ENCODE peak calls at places on chromosomes 13 and 19, in four cellular contexts. U, Y, D and B are unnamed samples.

GRCh38 chr13:47287291-47287751 is 390.5 kb upstream of the HTR2A start:
- DNase-seq in D (no peak), U (no peak), Y (peak), B (no peak)

GRCh38 chr19:1672038-1672768 is 19.8 kb upstream of the TCF3 start:
- DNase-seq in U (no peak), D (no peak), Y (no peak), B (no peak)

GRCh38 chr13:44022196-44022595 is 142.5 kb downstream of the LACC1 start:
- DNase-seq in Y (no peak), D (no peak), U (no peak), B (no peak)

GRCh38 chr19:45477713-45478453 is 10.1 kb downstream of the FOSB start:
- DNase-seq in U (no peak), Y (no peak), D (no peak), B (no peak)

GRCh38 chr13:34959489-34959888 is 17.4 kb downstream of the NBEA start:
- DNase-seq in D (no peak), U (no peak), Y (no peak), B (no peak)

GRCh38 chr13:39930544-39931444 is 275.3 kb downstream of the COG6 start:
- DNase-seq in Y (no peak), U (no peak), D (no peak), B (no peak)

GRCh38 chr13:77325371-77325941 is 1.4 kb downstream of the MYCBP2 start:
- DNase-seq in U (no peak), Y (no peak), D (no peak), B (no peak)

GRCh38 chr19:34675250-34675649 is 1.7 kb downstream of the SCGB2B2 start:
- DNase-seq in U (no peak), D (no peak), Y (no peak), B (no peak)

GRCh38 chr19:54209748-54210494 is 9.3 kb downstream of the RPS9 start:
- DNase-seq in Y (peak), D (peak), U (peak), B (peak)

GRCh38 chr13:20192470-20193141 is at the start of gene GJB2:
- DNase-seq in Y (no peak), U (peak), D (no peak), B (no peak)

GRCh38 chr19:15902254-15902653 is 4.4 kb upstream of the CYP4F2 start:
- DNase-seq in Y (no peak), D (no peak), U (no peak), B (no peak)

GRCh38 chr13:99610702-99611289 is 109.5 kb downstream of the TM9SF2 start:
- DNase-seq in U (no peak), D (no peak), Y (no peak), B (no peak)

GRCh38 chr13:97344250-97345175 is 89.5 kb upstream of the RAP2A start:
- DNase-seq in D (no peak), Y (no peak), U (peak), B (no peak)

GRCh38 chr13:98571955-98572662 is 4.8 kb downstream of the STK24 start:
- DNase-seq in U (no peak), Y (no peak), D (no peak), B (no peak)

GRCh38 chr19:48806518-48806817 is 4.4 kb downstream of the BCAT2 start:
- DNase-seq in D (no peak), Y (no peak), U (peak), B (no peak)

GRCh38 chr13:76293751-76294150 is 592.5 kb downstream of the KCTD12 start:
- DNase-seq in U (no peak), Y (no peak), D (no peak), B (no peak)

GRCh38 chr19:7928741-7929701 is 3.1 kb upstream of the CTXN1 start:
- DNase-seq in Y (peak), D (no peak), U (no peak), B (no peak)

GRCh38 chr13:98172570-98173405 is 4.3 kb downstream of the RNF113B start:
- DNase-seq in U (no peak), Y (no peak), D (no peak), B (no peak)

GRCh38 chr13:110302154-110302553 is 4.8 kb downstream of the COL4A1 start:
- DNase-seq in D (no peak), Y (no peak), U (no peak), B (no peak)

GRCh38 chr13:105035092-105035491 is 1500.4 kb downstream of the EFNB2 start:
- DNase-seq in D (no peak), Y (no peak), U (no peak), B (no peak)

GRCh38 chr19:29653398-29653797 is 11.9 kb upstream of the PLEKHF1 start:
- DNase-seq in Y (no peak), D (no peak), U (no peak), B (no peak)

GRCh38 chr13:62320129-62320724 is 904.6 kb upstream of the PCDH20 start:
- DNase-seq in Y (peak), U (no peak), D (no peak), B (no peak)

GRCh38 chr19:18735324-18735723 is 51.8 kb downstream of the CRTC1 start:
- DNase-seq in D (no peak), U (no peak), Y (no peak), B (no peak)

DNA sequence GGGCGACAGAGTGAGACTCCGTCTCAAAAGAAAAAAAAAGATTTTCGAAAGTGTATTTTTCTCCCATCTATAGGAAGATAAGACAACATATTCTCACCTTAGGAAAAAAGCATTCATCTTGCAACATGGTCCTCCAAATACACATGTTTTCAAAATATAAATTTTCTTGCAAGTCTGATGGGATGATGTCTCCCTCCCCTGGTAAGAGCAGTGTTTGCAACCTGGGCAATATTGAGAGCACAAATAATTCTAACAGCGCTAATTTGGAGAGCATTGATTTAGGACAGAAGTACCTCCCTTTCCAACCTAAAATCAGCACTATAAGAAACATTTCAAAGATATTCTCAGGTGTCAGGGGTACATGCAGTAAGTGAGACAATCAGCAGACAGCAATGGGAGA is 61.0 kb upstream of the SHISA2 start:
- DNase-seq in Y (no peak), U (no peak), D (no peak), B (no peak)
- TF ChIP-seq CTCF in Y (peak), U (no peak), D (no peak), B (peak)

GRCh38 chr19:13825489-13826475 is 30.5 kb downstream of the ZSWIM4 start:
- DNase-seq in D (no peak), U (no peak), Y (no peak), B (no peak)
- TF ChIP-seq CTCF in D (no peak), U (no peak), Y (no peak), B (peak)

GRCh38 chr13:72648513-72649065 is 78.8 kb downstream of the MZT1 start:
- DNase-seq in U (no peak), Y (no peak), D (no peak), B (no peak)
- TF ChIP-seq CTCF in U (no peak), Y (peak), D (no peak), B (peak)

DNA sequence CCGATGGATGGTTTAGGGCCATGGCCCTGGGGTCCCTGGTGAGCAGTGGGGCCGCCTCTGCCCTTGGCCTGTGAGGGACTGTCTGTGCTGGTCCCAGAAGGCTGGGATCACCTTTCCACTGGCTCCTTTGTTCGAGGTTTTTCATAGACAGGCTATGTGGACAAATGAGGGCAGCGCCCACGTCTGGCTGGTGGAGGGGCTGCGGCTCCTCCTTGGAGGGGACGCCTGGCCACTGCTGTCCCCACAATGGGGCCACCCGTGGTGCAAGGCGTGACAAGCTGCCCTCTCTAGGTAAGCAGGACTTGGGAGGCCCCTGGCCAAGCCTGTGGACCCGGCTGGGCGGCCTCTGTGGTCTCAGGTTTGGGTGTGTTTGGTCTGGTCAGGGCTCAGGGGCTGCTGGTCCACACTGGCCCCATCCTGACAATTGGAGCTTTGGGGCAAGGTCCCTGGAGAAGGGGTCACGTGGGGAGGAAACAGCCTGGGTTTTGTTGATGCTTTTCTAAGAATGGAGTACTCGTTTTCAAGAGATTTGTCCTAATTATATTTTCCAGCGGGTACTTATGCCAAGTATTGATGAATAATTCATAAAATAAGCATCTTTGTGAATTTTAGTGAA is 33.3 kb downstream of the MCF2L start:
- DNase-seq in D (no peak), Y (no peak), U (no peak), B (no peak)
- TF ChIP-seq CTCF in D (no peak), Y (peak), U (no peak), B (no peak)

GRCh38 chr19:43224855-43225253 is 19.4 kb upstream of the PSG4 start:
- DNase-seq in U (no peak), Y (no peak), D (no peak), B (no peak)

DNA sequence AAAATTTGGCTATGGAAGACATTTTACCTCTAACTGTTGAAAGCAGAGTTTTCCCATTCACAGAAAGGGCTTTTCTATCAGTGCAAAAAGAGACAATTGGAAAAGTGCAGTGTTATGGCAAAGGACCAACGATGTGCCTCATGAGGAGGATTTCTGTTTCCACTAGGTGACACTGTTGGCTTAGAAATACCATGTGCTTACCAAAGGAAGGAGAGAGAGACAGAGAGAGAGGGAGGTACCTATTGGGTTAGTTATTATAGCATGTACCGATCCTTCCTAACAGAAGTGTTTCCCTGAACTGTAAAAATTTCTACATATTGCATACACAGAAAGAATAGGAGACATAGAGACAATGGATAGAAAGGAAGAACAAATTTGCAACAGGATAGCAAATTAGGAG is 23.9 kb upstream of the PSG4 start:
- DNase-seq in Y (no peak), D (no peak), U (no peak), B (no peak)
- TF ChIP-seq CTCF in Y (peak), D (no peak), U (no peak), B (peak)

DNA sequence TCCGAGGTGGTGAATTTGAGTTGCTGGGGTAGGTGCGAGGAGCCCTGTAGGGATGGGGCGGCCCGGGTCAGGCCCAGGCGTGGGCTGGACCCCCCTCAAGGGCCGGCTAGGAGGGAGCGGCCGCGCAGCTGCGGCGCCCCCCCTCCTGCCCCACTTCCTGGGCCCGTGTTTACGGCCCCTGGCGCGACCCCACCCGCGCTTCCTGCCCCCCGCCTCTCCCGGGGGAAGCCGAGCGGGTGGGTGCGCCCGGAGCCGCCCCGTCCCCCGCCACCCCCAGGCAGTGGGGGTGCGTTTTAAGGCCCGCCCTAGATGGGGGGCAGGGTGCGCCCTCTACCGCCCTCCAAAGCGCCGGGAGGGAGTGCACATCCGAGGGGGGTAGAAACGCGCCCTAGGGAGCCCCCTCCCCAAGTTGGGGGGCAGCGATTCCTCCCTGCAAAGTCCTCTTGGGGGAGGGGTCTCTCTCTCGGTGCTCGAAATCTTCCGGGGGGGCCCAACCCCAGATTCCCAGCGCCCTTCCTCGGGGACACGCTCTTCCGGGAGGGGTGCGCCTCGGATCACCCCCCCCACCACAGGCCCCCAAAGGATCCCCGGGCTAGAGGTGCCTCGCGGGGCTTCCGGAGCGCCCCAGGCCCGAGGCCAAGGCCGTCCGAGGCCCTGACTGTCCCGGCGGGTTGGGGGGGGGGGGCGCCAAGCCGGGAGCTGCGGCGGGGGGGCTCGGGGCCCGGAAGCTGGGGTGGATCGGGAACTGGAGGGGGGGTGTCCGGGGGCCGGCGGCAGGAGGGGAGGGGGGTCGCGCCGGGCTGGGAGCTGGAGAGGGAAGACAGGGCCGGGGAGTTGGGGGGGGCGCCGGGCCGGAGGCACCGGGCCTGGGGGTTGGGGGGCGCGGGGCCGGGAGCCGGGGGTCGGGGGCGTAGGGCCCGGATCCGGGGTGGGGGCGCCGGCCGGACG is 807 bp downstream of the TLE5 start:
- DNase-seq in Y (no peak), D (no peak), U (peak), B (no peak)
- TF ChIP-seq CTCF in Y (peak), D (no peak), U (no peak), B (no peak)

DNA sequence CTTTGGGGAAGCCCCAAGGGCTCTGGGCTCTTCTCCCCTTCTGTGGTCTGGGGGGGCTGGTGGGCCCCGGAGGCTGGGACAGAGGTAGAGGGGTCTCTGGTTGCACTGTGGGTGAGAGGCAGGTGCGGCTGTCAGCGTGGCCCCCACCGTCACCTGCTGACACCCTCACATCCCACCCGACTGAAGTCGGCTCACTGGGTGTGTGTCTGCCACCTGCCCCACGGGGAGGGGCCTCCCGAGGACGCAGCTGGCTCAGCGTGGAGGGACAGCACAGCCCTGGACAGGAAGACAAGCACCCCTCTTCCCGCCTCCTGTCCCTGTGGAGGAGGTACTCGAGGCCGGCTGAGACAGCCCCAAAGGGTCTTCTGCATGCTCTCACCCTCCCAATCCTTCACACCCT is 2.2 kb upstream of the TMEM86B start:
- DNase-seq in U (no peak), D (no peak), Y (no peak), B (no peak)
- TF ChIP-seq CTCF in U (no peak), D (no peak), Y (no peak), B (no peak)

GRCh38 chr19:10233946-10234345 is 2.8 kb upstream of the S1PR2 start:
- DNase-seq in Y (no peak), U (no peak), D (no peak), B (no peak)

GRCh38 chr19:10243606-10244005 is 8.4 kb upstream of the MRPL4 start:
- DNase-seq in U (no peak), D (no peak), Y (no peak), B (no peak)

GRCh38 chr19:10237702-10238101 is 6.6 kb upstream of the S1PR2 start:
- DNase-seq in U (no peak), Y (no peak), D (no peak), B (no peak)

GRCh38 chr19:10235003-10235402 is 3.9 kb upstream of the S1PR2 start:
- DNase-seq in Y (no peak), D (no peak), U (no peak), B (no peak)

GRCh38 chr19:10238172-10238783 is 7.1 kb upstream of the S1PR2 start:
- DNase-seq in D (no peak), U (peak), Y (peak), B (no peak)
- TF ChIP-seq CTCF in D (no peak), U (no peak), Y (no peak), B (no peak)